ENCODE peak calls at places on chromosome X, in ten cellular contexts. V is uterus, A is A549, H is dorsolateral prefrontal cortex, B is cardiac muscle cell, K is astrocyte of the spinal cord, C is neural progenitor cell, R is lung, P is tibial artery, T is endothelial cell. F is an unnamed sample.

GRCh38 chrX:123481908-123482873 is 250.7 kb downstream of the THOC2 start:
- DNase-seq in R (no peak), H (no peak), A (no peak), T (no peak), P (no peak), V (no peak), B (peak), C (peak), K (peak), F (no peak)

GRCh38 chrX:117854806-117855205 is 261.8 kb downstream of the KLHL13 start:
- DNase-seq in T (no peak), B (no peak), K (no peak), C (no peak), V (no peak), P (no peak), R (no peak), H (no peak), A (no peak), F (no peak)

GRCh38 chrX:17042046-17042445 is 95.6 kb downstream of the REPS2 start:
- DNase-seq in C (no peak), H (no peak), R (no peak), P (no peak), V (no peak), T (no peak), K (no peak), B (no peak), A (no peak), F (no peak)

GRCh38 chrX:8724176-8724757 is 7.7 kb downstream of the ANOS1 start:
- DNase-seq in V (no peak), A (peak), P (no peak), B (peak), T (peak), R (no peak), K (no peak), C (peak), H (no peak), F (no peak)

GRCh38 chrX:6505960-6506359 is 29.0 kb downstream of the VCX3A start:
- DNase-seq in A (no peak), C (peak), H (no peak), P (no peak), B (no peak), K (no peak), T (no peak), R (no peak), V (no peak), F (no peak)

GRCh38 chrX:31258163-31258562 is 186.3 kb upstream of the FTHL17 start:
- DNase-seq in B (no peak), V (no peak), T (no peak), H (no peak), R (no peak), C (no peak), K (no peak), A (no peak), P (no peak), F (no peak)

GRCh38 chrX:338281-338835 is 19.8 kb upstream of the GTPBP6 start:
- DNase-seq in A (no peak), K (no peak), R (no peak), C (no peak), P (no peak), T (no peak), H (no peak), B (no peak), V (no peak), F (no peak)

GRCh38 chrX:53056292-53056691 is 7.7 kb downstream of the GPR173 start:
- DNase-seq in V (no peak), T (no peak), R (no peak), C (no peak), H (no peak), A (no peak), K (no peak), B (no peak), P (no peak), F (no peak)

GRCh38 chrX:10579018-10579752 is 41.2 kb downstream of the MID1 start:
- DNase-seq in P (no peak), R (no peak), A (no peak), C (no peak), B (peak), K (peak), V (no peak), T (no peak), H (no peak), F (no peak)

GRCh38 chrX:47500541-47500940 is 17.5 kb upstream of the ZNF41 start:
- DNase-seq in V (no peak), T (no peak), R (no peak), P (no peak), H (no peak), C (no peak), K (no peak), B (no peak), A (no peak), F (no peak)

GRCh38 chrX:45824471-45824870 is 623.8 kb upstream of the DIPK2B start:
- DNase-seq in R (no peak), T (peak), V (peak), C (peak), B (peak), H (no peak), P (peak), A (peak), K (peak), F (no peak)

GRCh38 chrX:69306063-69306404 is 140.8 kb upstream of the PJA1 start:
- DNase-seq in T (no peak), B (no peak), H (no peak), A (no peak), P (no peak), R (no peak), C (no peak), V (no peak), K (no peak), F (no peak)

GRCh38 chrX:132025085-132025484 is 2.0 kb downstream of the STK26 start:
- DNase-seq in V (no peak), K (no peak), H (no peak), C (peak), B (no peak), P (no peak), T (no peak), A (no peak), R (no peak), F (no peak)

GRCh38 chrX:12309733-12310054 is 171.4 kb downstream of the FRMPD4 start:
- DNase-seq in R (no peak), T (no peak), B (no peak), A (no peak), H (no peak), P (no peak), V (no peak), K (no peak), C (peak), F (no peak)

GRCh38 chrX:37905436-37906147 is 58.2 kb upstream of the DYNLT3 start:
- DNase-seq in V (peak), K (peak), R (no peak), P (no peak), A (peak), C (peak), B (peak), T (peak), H (no peak), F (no peak)

GRCh38 chrX:17519349-17519748 is 144.3 kb downstream of the NHS start:
- DNase-seq in R (peak), C (no peak), V (peak), H (no peak), P (peak), B (peak), T (no peak), A (no peak), K (no peak), F (no peak)

GRCh38 chrX:24479924-24480722 is 15.0 kb downstream of the PDK3 start:
- DNase-seq in A (no peak), B (no peak), P (no peak), H (no peak), V (no peak), K (no peak), C (no peak), T (no peak), R (peak), F (no peak)

GRCh38 chrX:48918303-48918643 is 551 bp downstream of the PIM2 start:
- DNase-seq in C (peak), A (no peak), H (no peak), R (no peak), K (no peak), T (no peak), P (no peak), V (no peak), B (no peak), F (no peak)

GRCh38 chrX:2487366-2487765 is 13.4 kb downstream of the DHRSX start:
- DNase-seq in A (no peak), C (no peak), R (no peak), K (no peak), H (no peak), V (no peak), B (no peak), T (no peak), P (no peak), F (no peak)

GRCh38 chrX:23779025-23779424 is 3.9 kb upstream of the SAT1 start:
- DNase-seq in T (no peak), H (no peak), B (no peak), K (peak), P (no peak), V (no peak), R (no peak), C (no peak), A (peak), F (no peak)

GRCh38 chrX:43676960-43677582 is 21.0 kb downstream of the MAOA start:
- DNase-seq in R (no peak), C (peak), T (no peak), V (no peak), A (no peak), H (no peak), K (peak), B (peak), P (no peak), F (no peak)

GRCh38 chrX:22818061-22818460 is 181.7 kb upstream of the DDX53 start:
- DNase-seq in C (no peak), A (no peak), V (no peak), P (no peak), R (no peak), K (peak), H (no peak), T (no peak), B (no peak), F (no peak)

GRCh38 chrX:9907645-9908387 is 59.3 kb upstream of the CLDN34 start:
- DNase-seq in V (no peak), K (peak), C (no peak), H (no peak), R (no peak), B (peak), P (no peak), A (no peak), T (no peak), F (no peak)

GRCh38 chrX:44913656-44914531 is 40.9 kb downstream of the KDM6A start:
- DNase-seq in T (no peak), R (no peak), K (no peak), C (no peak), A (no peak), B (no peak), H (no peak), P (no peak), V (no peak), F (no peak)

GRCh38 chrX:150731795-150732194 is 38.6 kb downstream of the MTMR1 start:
- DNase-seq in A (no peak), C (no peak), V (peak), T (no peak), P (no peak), R (no peak), H (no peak), B (peak), K (peak), F (no peak)

GRCh38 chrX:17375631-17376380 is 806 bp downstream of the NHS start:
- DNase-seq in V (peak), R (no peak), K (peak), T (peak), H (no peak), A (peak), B (peak), C (peak), P (peak), F (no peak)

GRCh38 chrX:52574416-52575275 is 57.8 kb upstream of the XAGE1B start:
- DNase-seq in T (peak), H (no peak), V (no peak), P (no peak), A (peak), K (peak), B (peak), C (peak), R (peak), F (no peak)

GRCh38 chrX:72046447-72046846 is 85.3 kb downstream of the RTL5 start:
- DNase-seq in P (no peak), H (no peak), B (no peak), C (no peak), R (no peak), V (no peak), A (no peak), T (no peak), K (no peak), F (no peak)

GRCh38 chrX:41259516-41259915 is 74.4 kb upstream of the DDX3X start:
- DNase-seq in A (no peak), P (no peak), V (no peak), C (no peak), K (no peak), B (no peak), H (no peak), R (no peak), T (no peak), F (no peak)

GRCh38 chrX:964831-965416 is 247.5 kb downstream of the CRLF2 start:
- DNase-seq in B (no peak), P (peak), K (no peak), T (no peak), H (no peak), A (no peak), R (no peak), C (no peak), V (no peak), F (no peak)

GRCh38 chrX:17590892-17591740 is 146.2 kb upstream of the SCML1 start:
- DNase-seq in K (peak), C (peak), P (peak), A (peak), R (peak), V (peak), H (peak), B (peak), T (peak), F (peak)

GRCh38 chrX:139200793-139201192 is 329.7 kb upstream of the F9 start:
- DNase-seq in A (no peak), B (no peak), H (no peak), C (no peak), P (no peak), V (no peak), R (no peak), T (no peak), K (peak), F (no peak)

GRCh38 chrX:45601052-45601451 is 400.4 kb upstream of the DIPK2B start:
- DNase-seq in T (no peak), A (no peak), V (no peak), P (no peak), H (no peak), B (no peak), R (no peak), C (peak), K (no peak), F (no peak)

GRCh38 chrX:51395807-51396728 is 63.4 kb downstream of the NUDT10 start:
- DNase-seq in R (no peak), H (no peak), B (peak), K (no peak), C (no peak), V (peak), P (no peak), T (peak), A (no peak), F (no peak)

GRCh38 chrX:74085642-74086236 is 218.2 kb upstream of the ZCCHC13 start:
- DNase-seq in P (no peak), V (no peak), A (no peak), K (no peak), B (no peak), C (no peak), R (no peak), H (no peak), T (no peak), F (no peak)

GRCh38 chrX:74090049-74090448 is 213.9 kb upstream of the ZCCHC13 start:
- DNase-seq in P (no peak), C (no peak), B (no peak), R (no peak), A (no peak), T (no peak), V (no peak), K (no peak), H (no peak), F (no peak)
- TF ChIP-seq CTCF in P (no peak), C (no peak), B (no peak), R (no peak), A (no peak), T (no peak), V (no peak), K (no peak), H (no peak), F (no peak)

GRCh38 chrX:109533631-109534030 is 3.0 kb upstream of the NXT2 start:
- DNase-seq in H (no peak), B (peak), P (no peak), T (no peak), V (no peak), A (no peak), K (no peak), R (no peak), C (no peak), F (no peak)

GRCh38 chrX:109537324-109537665 is 651 bp downstream of the NXT2 start:
- DNase-seq in C (no peak), A (no peak), K (no peak), V (no peak), H (no peak), B (peak), P (no peak), R (peak), T (peak), F (no peak)

GRCh38 chrX:109534933-109535332 is 1.7 kb upstream of the NXT2 start:
- DNase-seq in K (no peak), V (no peak), P (no peak), B (no peak), T (no peak), R (no peak), C (no peak), A (no peak), H (no peak), F (no peak)

GRCh38 chrX:109535578-109535977 is 1.1 kb upstream of the NXT2 start:
- DNase-seq in P (no peak), R (no peak), K (no peak), B (no peak), V (no peak), A (no peak), H (no peak), C (no peak), T (no peak), F (no peak)

DNA sequence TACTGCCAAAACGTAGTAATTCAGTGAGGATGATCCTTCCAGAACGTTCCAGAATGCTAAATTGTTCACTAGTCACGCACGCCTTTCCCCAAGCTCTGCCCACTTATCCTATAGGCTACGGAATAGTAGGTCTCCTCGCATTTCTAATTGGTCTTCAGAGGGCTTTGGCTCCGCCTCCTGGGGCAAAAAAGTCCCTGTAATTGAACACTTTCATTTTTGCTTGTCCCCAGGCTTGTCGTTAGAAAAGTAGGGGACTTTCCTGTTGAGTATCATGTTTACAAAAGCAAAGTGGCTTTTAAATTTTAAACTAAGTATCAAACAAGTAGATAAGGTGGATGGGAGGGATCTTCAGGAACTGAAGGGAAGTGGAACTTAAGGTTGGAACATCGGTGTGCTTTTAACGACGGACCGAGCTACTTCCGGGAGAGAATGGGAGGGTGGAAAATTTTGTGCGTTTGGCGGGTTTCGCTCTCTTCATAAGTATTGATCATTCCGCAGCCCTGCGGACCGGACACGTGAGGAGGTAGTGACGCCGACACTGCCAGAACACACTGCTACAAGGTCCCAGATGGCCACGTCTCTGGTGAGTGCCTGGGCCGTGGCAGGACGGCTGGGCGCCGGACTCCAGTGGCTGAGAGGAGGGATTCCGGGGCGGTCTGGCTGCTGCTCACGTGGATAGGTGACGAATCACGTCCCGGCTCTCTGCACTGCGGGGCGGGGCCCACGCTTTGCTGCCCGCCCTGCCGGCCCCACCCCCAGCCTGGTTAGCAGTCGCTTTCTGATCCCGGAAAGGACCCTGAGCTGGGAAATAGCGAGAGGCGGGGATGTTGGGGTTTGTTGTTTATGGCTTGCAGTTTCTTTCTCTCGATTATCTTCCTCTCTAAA is at the start of gene NXT2:
- DNase-seq in K (peak), P (peak), C (peak), V (peak), A (peak), T (peak), B (peak), H (peak), R (peak), F (peak)
- TF ChIP-seq CTCF in K (no peak), P (no peak), C (no peak), V (no peak), A (no peak), T (no peak), B (no peak), H (no peak), R (no peak), F (no peak)

DNA sequence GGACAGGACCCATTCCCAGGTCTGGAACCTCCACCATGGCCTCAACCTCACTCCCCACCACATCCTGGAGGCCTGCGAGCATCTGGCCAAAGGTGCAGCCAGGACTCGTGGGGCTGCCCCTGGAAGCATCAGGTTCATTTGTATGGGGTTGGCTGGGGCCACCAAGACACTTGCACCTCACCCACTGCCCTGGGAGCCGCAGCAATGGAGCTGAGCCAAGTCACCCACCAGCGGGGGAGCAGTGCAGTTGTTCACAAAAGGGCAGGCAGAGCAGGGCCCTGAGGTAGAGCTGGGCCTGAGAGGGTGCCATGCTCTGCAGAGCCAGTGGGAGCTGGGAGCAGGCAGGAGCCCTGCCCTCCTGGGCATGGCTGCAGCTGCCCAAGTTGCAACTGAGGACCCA is 163.5 kb downstream of the FAM47A start:
- DNase-seq in B (no peak), P (no peak), K (no peak), V (no peak), R (no peak), T (no peak), A (no peak), H (no peak), C (no peak), F (no peak)
- TF ChIP-seq CTCF in B (no peak), P (no peak), K (no peak), V (no peak), R (no peak), T (no peak), A (no peak), H (no peak), C (no peak), F (no peak)

DNA sequence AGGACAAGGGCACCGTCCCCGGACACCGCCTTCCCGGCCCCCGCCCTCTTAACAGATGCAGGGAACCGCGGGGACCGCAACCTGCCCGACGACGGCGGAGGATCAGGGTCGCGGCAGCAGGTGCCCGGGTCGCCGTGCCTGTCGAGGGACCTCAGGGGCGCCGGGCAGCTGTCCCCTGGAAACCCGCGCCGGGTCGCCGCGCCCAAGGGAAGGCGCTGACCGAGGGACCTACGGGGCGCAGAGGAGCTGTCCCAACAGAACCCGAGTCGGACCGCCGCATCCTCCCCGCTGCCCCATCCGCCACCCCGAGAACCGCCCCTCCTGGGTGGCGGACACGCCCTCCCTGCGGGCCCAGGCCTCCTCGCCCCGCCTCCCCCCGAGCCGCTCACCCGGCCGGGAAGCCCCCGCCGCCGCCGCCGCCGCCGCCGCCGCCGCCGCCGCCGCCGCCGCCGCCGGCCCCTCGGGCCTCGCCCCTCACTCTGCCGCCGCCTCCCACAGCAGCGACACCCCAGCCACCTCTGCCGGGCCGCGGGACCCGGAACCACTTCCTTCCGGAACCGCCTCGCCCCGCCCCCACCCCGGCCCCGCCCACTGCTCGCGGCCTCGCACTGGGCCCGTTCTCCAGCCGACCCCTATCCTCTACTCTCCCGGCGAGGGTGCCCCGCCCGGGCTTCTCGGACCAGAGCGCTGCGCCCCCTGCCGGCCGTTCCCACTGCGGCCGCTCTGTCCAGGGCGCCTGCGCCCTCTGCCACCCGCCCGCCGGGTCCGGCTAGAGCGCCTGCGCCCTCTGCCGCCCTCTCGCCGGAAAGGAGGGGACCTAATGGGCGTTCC is at the start of gene BCLAF3:
- DNase-seq in V (peak), B (peak), T (peak), A (peak), H (peak), P (peak), C (peak), R (peak), K (peak), F (peak)
- TF ChIP-seq CTCF in V (peak), B (peak), T (peak), A (peak), H (peak), P (peak), C (peak), R (peak), K (peak), F (peak)

F was measured in D721Med.